ENCODE peak calls at places on chromosomes 5 and 9, in ten cellular contexts. W, T, U, E, Q, O, F, K, C and H are unnamed samples.

GRCh38 chr9:124812401-124813016 is 35.6 kb downstream of the OLFML2A start:
- DNase-seq in W (no peak), T (no peak), U (peak), E (peak), Q (peak), O (peak), F (no peak), K (no peak), C (no peak), H (peak)

GRCh38 chr9:32427111-32427873 is 42.8 kb downstream of the ACO1 start:
- DNase-seq in W (no peak), T (no peak), U (peak), E (no peak), Q (no peak), O (no peak), F (no peak), K (no peak), C (no peak), H (peak)

GRCh38 chr5:15383469-15383868 is 116.5 kb upstream of the FBXL7 start:
- DNase-seq in W (no peak), T (peak), U (peak), E (no peak), Q (no peak), O (no peak), F (no peak), K (no peak), C (no peak), H (no peak)

GRCh38 chr5:163401271-163401670 is 36.1 kb upstream of the CCNG1 start:
- DNase-seq in W (no peak), T (no peak), U (no peak), E (no peak), Q (no peak), O (no peak), F (no peak), K (no peak), C (no peak), H (no peak)

GRCh38 chr5:65020492-65020891 is 251.8 kb downstream of the CWC27 start:
- DNase-seq in W (no peak), T (no peak), U (no peak), E (no peak), Q (no peak), O (no peak), F (no peak), K (no peak), C (no peak), H (no peak)

GRCh38 chr5:81825237-81825636 is 74.3 kb upstream of the SSBP2 start:
- DNase-seq in W (no peak), T (no peak), U (peak), E (peak), Q (peak), O (no peak), F (no peak), K (peak), C (no peak), H (peak)

GRCh38 chr5:151896041-151896691 is 28.5 kb downstream of the GLRA1 start:
- DNase-seq in W (no peak), T (peak), U (peak), E (no peak), Q (peak), O (peak), F (no peak), K (no peak), C (no peak), H (peak)

GRCh38 chr5:139698461-139699146 is 50.5 kb downstream of the CXXC5 start:
- DNase-seq in W (no peak), T (peak), U (peak), E (peak), Q (peak), O (no peak), F (no peak), K (peak), C (no peak), H (no peak)

GRCh38 chr5:151630088-151630487 is 39.0 kb upstream of the FAT2 start:
- DNase-seq in W (no peak), T (no peak), U (no peak), E (no peak), Q (no peak), O (no peak), F (no peak), K (no peak), C (no peak), H (no peak)

GRCh38 chr5:10145922-10146321 is 103.8 kb downstream of the ATPSCKMT start:
- DNase-seq in W (no peak), T (peak), U (peak), E (no peak), Q (peak), O (no peak), F (no peak), K (peak), C (no peak), H (peak)

GRCh38 chr9:110255064-110255416 is 1.3 kb downstream of the TXN start:
- DNase-seq in W (peak), T (no peak), U (no peak), E (peak), Q (no peak), O (no peak), F (no peak), K (no peak), C (no peak), H (peak)

GRCh38 chr5:139474815-139475791 is 4.3 kb downstream of the SMIM33 start:
- DNase-seq in W (peak), T (peak), U (peak), E (no peak), Q (peak), O (no peak), F (no peak), K (no peak), C (no peak), H (no peak)

GRCh38 chr9:124214116-124214515 is 43.6 kb upstream of the NEK6 start:
- DNase-seq in W (no peak), T (no peak), U (no peak), E (no peak), Q (no peak), O (no peak), F (no peak), K (no peak), C (no peak), H (no peak)

GRCh38 chr5:94709277-94709676 is 90.8 kb downstream of the SLF1 start:
- DNase-seq in W (no peak), T (no peak), U (no peak), E (no peak), Q (no peak), O (no peak), F (no peak), K (no peak), C (no peak), H (no peak)